ENCODE peak calls at places on chromosomes 3 and 15, in five cellular contexts. U is adrenal gland; L is CD8-positive, alpha-beta memory T cell; R is upper lobe of right lung; W is aorta. G is an unnamed sample. For H3K36me3, the result is how much of the 10 kb centered on the place peaks cover.

GRCh38 chr3:189625566-189625965 is 5.6 kb upstream of the TP63 start:
- DNase-seq in U (no peak), L (no peak), R (no peak), W (no peak), G (no peak)

GRCh38 chr3:44955917-44956316 is 20.1 kb downstream of the ZDHHC3 start:
- DNase-seq in U (no peak), L (no peak), R (no peak), W (no peak), G (no peak)

GRCh38 chr3:139588450-139588849 is 48.9 kb upstream of the RBP1 start:
- DNase-seq in U (peak), L (no peak), R (no peak), W (no peak), G (no peak)

GRCh38 chr15:92645731-92646130 is 9.8 kb downstream of the FAM174B start:
- DNase-seq in U (no peak), L (no peak), R (no peak), W (no peak), G (no peak)

GRCh38 chr15:55856506-55856905 is 113.6 kb upstream of the PRTG start:
- DNase-seq in U (no peak), L (no peak), R (no peak), W (no peak), G (no peak)

GRCh38 chr15:69593981-69594966 is 141.7 kb downstream of the RPLP1 start:
- DNase-seq in U (peak), L (no peak), R (peak), W (peak), G (peak)

GRCh38 chr15:80904941-80905532 is 84.6 kb downstream of the MESD start:
- DNase-seq in U (peak), L (no peak), R (no peak), W (no peak), G (peak)

GRCh38 chr15:49844390-49844789 is 223.5 kb downstream of the DTWD1 start:
- DNase-seq in U (no peak), L (no peak), R (no peak), W (no peak), G (no peak)

GRCh38 chr15:48331796-48332641 is 790 bp downstream of the DUT start:
- DNase-seq in U (peak), L (peak), R (peak), W (peak), G (peak)

GRCh38 chr3:4709336-4709735 is 216.2 kb downstream of the ITPR1 start:
- DNase-seq in U (no peak), L (no peak), R (no peak), W (no peak), G (no peak)

GRCh38 chr3:171791695-171792082 is 18.6 kb downstream of the PLD1 start:
- DNase-seq in U (no peak), L (no peak), R (no peak), W (no peak), G (peak)

GRCh38 chr15:67796196-67796699 is 29.1 kb upstream of the SKOR1 start:
- DNase-seq in U (no peak), L (no peak), R (no peak), W (no peak), G (no peak)

GRCh38 chr3:150411971-150412370 is 3.9 kb downstream of the TSC22D2 start:
- DNase-seq in U (no peak), L (no peak), R (no peak), W (no peak), G (no peak)

GRCh38 chr3:170064108-170064507 is 26.3 kb downstream of the GPR160 start:
- DNase-seq in U (no peak), L (no peak), R (no peak), W (no peak), G (no peak)

GRCh38 chr3:110940074-110940473 is 131.5 kb upstream of the NECTIN3 start:
- DNase-seq in U (no peak), L (no peak), R (no peak), W (no peak), G (no peak)

GRCh38 chr3:141659821-141660597 is 78.1 kb upstream of the RNF7 start:
- DNase-seq in U (peak), L (no peak), R (peak), W (peak), G (peak)

GRCh38 chr3:132545471-132545870 is 51.6 kb upstream of the ACKR4 start:
- DNase-seq in U (no peak), L (no peak), R (no peak), W (no peak), G (no peak)

GRCh38 chr3:23884481-23884880 is 32.3 kb downstream of the NKIRAS1 start:
- DNase-seq in U (no peak), L (no peak), R (no peak), W (no peak), G (no peak)

GRCh38 chr3:123061856-123062255 is 5.0 kb upstream of the PDIA5 start:
- DNase-seq in U (no peak), L (no peak), R (no peak), W (no peak), G (no peak)

GRCh38 chr15:101010781-101011180 is 91.6 kb downstream of the LRRK1 start:
- DNase-seq in U (no peak), L (no peak), R (no peak), W (no peak), G (no peak)

GRCh38 chr15:44666208-44667038 is 3.0 kb upstream of the SPG11 start:
- DNase-seq in U (no peak), L (peak), R (no peak), W (no peak), G (no peak)

GRCh38 chr3:187507905-187508304 is 139.7 kb downstream of the RTP4 start:
- DNase-seq in U (no peak), L (no peak), R (no peak), W (no peak), G (no peak)

GRCh38 chr15:94327356-94327936 is 96.1 kb downstream of the MCTP2 start:
- DNase-seq in U (peak), L (no peak), R (no peak), W (no peak), G (peak)

GRCh38 chr3:129122697-129123055 is 1.1 kb upstream of the RAB43 start:
- DNase-seq in U (peak), L (no peak), R (no peak), W (no peak), G (no peak)
- H3K27ac ChIP-seq in U (peak), L (no peak), R (peak), W (peak), G (no peak)

GRCh38 chr3:9666704-9667445 is 17.6 kb downstream of the MTMR14 start:
- DNase-seq in U (no peak), L (no peak), R (no peak), W (no peak), G (no peak)
- H3K36me3 ChIP-seq in U (half or more), L (half or more), R (half or more), W (under half), G (half or more)

GRCh38 chr15:74418575-74419338 is 15.0 kb downstream of the SEMA7A start:
- DNase-seq in U (no peak), L (no peak), R (no peak), W (no peak), G (no peak)

GRCh38 chr15:74415966-74416916 is 17.5 kb downstream of the SEMA7A start:
- DNase-seq in U (no peak), L (no peak), R (no peak), W (no peak), G (no peak)

GRCh38 chr15:74419432-74419831 is 14.3 kb downstream of the SEMA7A start:
- DNase-seq in U (no peak), L (no peak), R (no peak), W (no peak), G (no peak)

GRCh38 chr15:74417230-74417629 is 16.5 kb downstream of the SEMA7A start:
- DNase-seq in U (no peak), L (no peak), R (no peak), W (no peak), G (peak)

GRCh38 chr15:74417670-74418069 is 16.1 kb downstream of the SEMA7A start:
- DNase-seq in U (no peak), L (no peak), R (no peak), W (no peak), G (no peak)
- H3K27ac ChIP-seq in U (no peak), L (no peak), R (no peak), W (no peak), G (no peak)

DNA sequence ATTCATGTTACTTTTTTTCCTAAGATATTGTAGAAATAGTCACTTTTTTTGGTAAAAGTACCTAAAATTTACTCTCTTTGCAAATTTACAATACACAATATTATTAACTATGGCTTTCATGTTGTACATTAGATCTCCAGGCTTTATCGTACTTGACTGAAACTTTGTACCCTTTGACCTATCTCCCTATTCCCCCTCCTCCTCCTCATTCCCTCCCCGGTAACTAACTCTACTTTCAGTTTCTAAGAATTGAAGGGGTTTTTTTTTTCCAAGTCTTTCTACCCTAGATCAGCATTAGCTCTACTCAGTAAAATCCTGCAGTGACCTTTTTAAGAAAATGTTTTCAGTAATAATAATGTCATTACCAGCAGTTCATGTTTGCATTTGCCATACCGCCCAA is 10.1 kb downstream of the HACL1 start:
- DNase-seq in U (no peak), L (no peak), R (no peak), W (no peak), G (no peak)
- H3K36me3 ChIP-seq in U (under half), L (under half), R (half or more), W (under half), G (under half)

GRCh38 chr15:29262738-29263137 is 6.9 kb downstream of the NSMCE3 start:
- DNase-seq in U (no peak), L (peak), R (no peak), W (no peak), G (no peak)

GRCh38 chr15:29269485-29270168 is at the start of gene NSMCE3:
- DNase-seq in U (peak), L (peak), R (peak), W (peak), G (peak)

GRCh38 chr15:29268706-29269484 is 727 bp downstream of the NSMCE3 start:
- DNase-seq in U (peak), L (peak), R (peak), W (peak), G (peak)

GRCh38 chr15:29263289-29263688 is 6.3 kb downstream of the NSMCE3 start:
- DNase-seq in U (no peak), L (no peak), R (no peak), W (no peak), G (no peak)

DNA sequence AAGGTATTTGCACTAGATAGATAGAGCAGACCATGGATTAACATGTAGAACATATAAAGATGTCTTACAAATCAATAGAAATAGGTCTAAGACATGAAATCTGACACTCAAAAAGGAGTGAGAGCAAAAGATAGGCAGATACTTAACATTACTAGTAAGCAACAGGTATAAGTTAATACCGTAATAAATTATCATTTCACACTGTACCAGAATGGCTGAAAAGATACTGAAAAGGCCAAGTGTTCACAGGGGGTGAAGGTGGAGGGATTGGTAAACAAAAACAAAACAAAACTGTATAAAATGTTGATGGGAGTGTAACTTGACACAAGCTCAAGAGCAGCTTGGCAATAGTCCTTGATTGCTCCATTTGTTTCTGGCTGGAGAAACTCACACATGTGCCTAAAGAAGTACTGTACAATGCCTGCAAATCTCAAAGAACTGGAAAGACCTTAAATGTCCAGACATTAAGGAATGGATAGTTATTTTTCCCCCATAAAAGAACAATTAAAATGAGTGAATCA is 3.5 kb downstream of the NSMCE3 start:
- DNase-seq in U (no peak), L (no peak), R (no peak), W (no peak), G (no peak)
- H3K27ac ChIP-seq in U (no peak), L (no peak), R (no peak), W (no peak), G (no peak)

G was measured in brain microvascular endothelial cell.